ENCODE peak calls at places on chromosomes 1 and 21, in seven cellular contexts. E, X, G, Y, D, U and Z are unnamed samples.

GRCh38 chr1:117656202-117656641 is 50.4 kb downstream of the TENT5C start:
- DNase-seq in E (no peak), X (peak; percentile 70), G (no peak), Y (no peak), D (no peak), U (no peak), Z (no peak)

GRCh38 chr1:110058591-110058990 is 11.9 kb downstream of the ALX3 start:
- DNase-seq in E (no peak), X (no peak), G (no peak), Y (no peak), D (no peak), U (no peak), Z (no peak)

GRCh38 chr1:209248649-209249279 is 334.8 kb upstream of the CAMK1G start:
- DNase-seq in E (peak; percentile 88), X (peak; percentile 28), G (no peak), Y (peak; percentile 77), D (peak; percentile 39), U (peak; percentile 61), Z (peak; percentile 71)

GRCh38 chr1:2789164-2789985 is 12.1 kb downstream of the TTC34 start:
- DNase-seq in E (no peak), X (no peak), G (peak; percentile 62), Y (no peak), D (no peak), U (no peak), Z (no peak)

GRCh38 chr1:203663820-203664219 is 37.2 kb downstream of the ATP2B4 start:
- DNase-seq in E (no peak), X (no peak), G (no peak), Y (no peak), D (no peak), U (peak; percentile 60), Z (no peak)

GRCh38 chr1:205211839-205212241 is 338 bp upstream of the DSTYK start:
- DNase-seq in E (no peak), X (no peak), G (no peak), Y (no peak), D (no peak), U (no peak), Z (no peak)

GRCh38 chr1:64826991-64827390 is 82.1 kb downstream of the RAVER2 start:
- DNase-seq in E (no peak), X (no peak), G (no peak), Y (no peak), D (no peak), U (peak; percentile 21), Z (no peak)

GRCh38 chr21:34498623-34499022 is 13.4 kb downstream of the KCNE1 start:
- DNase-seq in E (no peak), X (no peak), G (no peak), Y (peak; percentile 54), D (no peak), U (no peak), Z (no peak)

GRCh38 chr1:201758508-201759050 is 70.4 kb upstream of the IPO9 start:
- DNase-seq in E (peak; percentile 82), X (no peak), G (no peak), Y (peak; percentile 38), D (no peak), U (no peak), Z (no peak)

GRCh38 chr1:204742676-204743075 is 57.1 kb upstream of the LRRN2 start:
- DNase-seq in E (no peak), X (no peak), G (no peak), Y (no peak), D (no peak), U (no peak), Z (no peak)

GRCh38 chr1:241899211-241899610 is 51.2 kb downstream of the EXO1 start:
- DNase-seq in E (peak; percentile 51), X (no peak), G (no peak), Y (no peak), D (no peak), U (no peak), Z (no peak)

GRCh38 chr1:52670599-52670998 is 27.5 kb downstream of the COA7 start:
- DNase-seq in E (no peak), X (no peak), G (no peak), Y (no peak), D (no peak), U (no peak), Z (no peak)

GRCh38 chr1:244444854-244445253 is 6.9 kb downstream of the ADSS2 start:
- DNase-seq in E (no peak), X (no peak), G (no peak), Y (no peak), D (no peak), U (no peak), Z (no peak)

GRCh38 chr1:65260851-65261473 is 48.4 kb upstream of the DNAJC6 start:
- DNase-seq in E (no peak), X (no peak), G (no peak), Y (no peak), D (no peak), U (peak; percentile 91), Z (no peak)

GRCh38 chr21:28884481-28884880 is 108.2 kb downstream of the LTN1 start:
- DNase-seq in E (peak; percentile 80), X (no peak), G (no peak), Y (peak; percentile 33), D (no peak), U (peak; percentile 6), Z (no peak)

GRCh38 chr21:26851109-26851944 is 6.1 kb upstream of the ADAMTS1 start:
- DNase-seq in E (no peak), X (no peak), G (no peak), Y (no peak), D (no peak), U (no peak), Z (no peak)

GRCh38 chr1:159960721-159961381 is 6.8 kb upstream of the SLAMF9 start:
- DNase-seq in E (no peak), X (no peak), G (no peak), Y (no peak), D (no peak), U (peak; percentile 76), Z (no peak)

GRCh38 chr21:36111238-36111637 is 23.6 kb upstream of the CBR3 start:
- DNase-seq in E (peak; percentile 20), X (no peak), G (no peak), Y (no peak), D (no peak), U (no peak), Z (no peak)

GRCh38 chr21:15363921-15364320 is 299.1 kb upstream of the NRIP1 start:
- DNase-seq in E (no peak), X (no peak), G (no peak), Y (no peak), D (no peak), U (no peak), Z (no peak)

GRCh38 chr1:165842363-165843129 is 15.1 kb downstream of the UCK2 start:
- DNase-seq in E (no peak), X (no peak), G (no peak), Y (peak; percentile 12), D (no peak), U (peak; percentile 56), Z (no peak)

GRCh38 chr1:68958957-68959356 is 462.1 kb upstream of the DEPDC1 start:
- DNase-seq in E (no peak), X (no peak), G (no peak), Y (no peak), D (no peak), U (no peak), Z (no peak)

GRCh38 chr1:56146449-56146848 is 432.9 kb downstream of the PLPP3 start:
- DNase-seq in E (no peak), X (no peak), G (no peak), Y (no peak), D (no peak), U (peak; percentile 15), Z (no peak)

GRCh38 chr1:160097911-160098851 is at the start of gene IGSF8:
- DNase-seq in E (peak; percentile 96), X (peak; percentile 93), G (peak; percentile 96), Y (peak; percentile 95), D (peak; percentile 90), U (peak; percentile 80), Z (peak; percentile 81)

GRCh38 chr1:183630748-183631147 is 4.8 kb downstream of the ARPC5 start:
- DNase-seq in E (no peak), X (no peak), G (no peak), Y (no peak), D (no peak), U (peak; percentile 54), Z (no peak)

GRCh38 chr1:181324797-181325616 is 158.3 kb upstream of the CACNA1E start:
- DNase-seq in E (no peak), X (no peak), G (no peak), Y (no peak), D (no peak), U (no peak), Z (no peak)

GRCh38 chr1:151146416-151147131 is at the start of gene SEMA6C:
- DNase-seq in E (peak; percentile 94), X (peak; percentile 82), G (peak; percentile 99), Y (peak; percentile 87), D (peak; percentile 78), U (peak; percentile 93), Z (peak; percentile 80)

GRCh38 chr1:161069731-161070270 is at the start of gene ARHGAP30:
- DNase-seq in E (peak; percentile 96), X (peak; percentile 75), G (peak; percentile 81), Y (no peak), D (no peak), U (no peak), Z (no peak)

GRCh38 chr1:201095581-201096531 is 16.4 kb downstream of the CACNA1S start:
- DNase-seq in E (no peak), X (no peak), G (peak; percentile 75), Y (no peak), D (no peak), U (no peak), Z (no peak)

GRCh38 chr1:172292840-172293239 is 127.6 kb upstream of the C1orf105 start:
- DNase-seq in E (no peak), X (no peak), G (no peak), Y (no peak), D (no peak), U (no peak), Z (no peak)

GRCh38 chr1:173304529-173305227 is 97.5 kb upstream of the TNFSF4 start:
- DNase-seq in E (no peak), X (no peak), G (no peak), Y (no peak), D (no peak), U (no peak), Z (no peak)

GRCh38 chr21:9750341-9751086 is 770.9 kb upstream of the TPTE start:
- DNase-seq in E (no peak), X (no peak), G (no peak), Y (no peak), D (no peak), U (no peak), Z (no peak)

GRCh38 chr1:102772831-102773230 is 335.5 kb downstream of the COL11A1 start:
- DNase-seq in E (no peak), X (no peak), G (no peak), Y (no peak), D (no peak), U (no peak), Z (no peak)

GRCh38 chr1:29599071-29599470 is 362.7 kb downstream of the PTPRU start:
- DNase-seq in E (no peak), X (no peak), G (no peak), Y (no peak), D (no peak), U (no peak), Z (no peak)

GRCh38 chr21:45049725-45050359 is 24.5 kb upstream of the ADARB1 start:
- DNase-seq in E (no peak), X (no peak), G (no peak), Y (no peak), D (no peak), U (no peak), Z (no peak)

GRCh38 chr1:40986929-40987328 is 7.4 kb downstream of the CTPS1 start:
- DNase-seq in E (no peak), X (no peak), G (no peak), Y (no peak), D (no peak), U (no peak), Z (no peak)

GRCh38 chr1:179327679-179328078 is 34.1 kb downstream of the SOAT1 start:
- DNase-seq in E (no peak), X (no peak), G (no peak), Y (no peak), D (no peak), U (no peak), Z (no peak)